ENCODE peak calls at places on chromosomes 1 and 21, in nine cellular contexts. I is activated T-cell treated with anti-CD3 and anti-CD28 coated beads, Interleukin-2, amount 50 U/mL, for 4 hours; P is stomach; G is T-helper 2 cell; Y is T-helper 1 cell; B is KG1; X is sciatic nerve; R is AG20443; E is activated effector memory CD4-positive, alpha-beta T cell treated with Interleukin-2 at 50 U/mL for 16 hours. Z is an unnamed sample.

GRCh38 chr1:8739377-8739776 is 78.1 kb downstream of the RERE start:
- DNase-seq in X (no peak), I (no peak), P (no peak), E (no peak), Y (peak), B (no peak), G (no peak), R (no peak), Z (no peak)

GRCh38 chr1:169762699-169763098 is 28.8 kb upstream of the SELE start:
- DNase-seq in B (no peak), P (no peak), E (no peak), X (no peak), Y (no peak), I (no peak), R (no peak), G (no peak), Z (no peak)

GRCh38 chr1:211637066-211637465 is 38.4 kb downstream of the NEK2 start:
- DNase-seq in B (no peak), Y (no peak), E (no peak), P (peak), X (no peak), I (no peak), R (no peak), G (no peak), Z (no peak)

GRCh38 chr1:203426349-203426748 is 49.3 kb upstream of the PRELP start:
- DNase-seq in E (no peak), G (no peak), I (no peak), Y (no peak), R (no peak), B (no peak), P (no peak), X (no peak), Z (no peak)

GRCh38 chr1:20686878-20687725 is 25.9 kb upstream of the DDOST start:
- DNase-seq in Y (no peak), G (no peak), P (no peak), B (no peak), E (no peak), X (no peak), I (no peak), R (no peak), Z (no peak)

GRCh38 chr1:204435246-204435885 is 23.7 kb upstream of the PPP1R15B start:
- DNase-seq in R (peak), X (no peak), P (no peak), I (no peak), E (no peak), Y (no peak), G (no peak), B (no peak), Z (no peak)

GRCh38 chr1:20867847-20868246 is 80.7 kb upstream of the HP1BP3 start:
- DNase-seq in X (no peak), G (no peak), Y (no peak), B (no peak), P (no peak), R (no peak), E (no peak), I (no peak), Z (no peak)

GRCh38 chr1:930633-931138 is 7.0 kb downstream of the SAMD11 start:
- DNase-seq in B (no peak), X (no peak), G (no peak), P (no peak), R (no peak), I (no peak), E (no peak), Y (no peak), Z (no peak)

GRCh38 chr1:198711837-198712236 is 73.0 kb downstream of the PTPRC start:
- DNase-seq in Y (no peak), B (no peak), G (no peak), X (no peak), P (no peak), R (no peak), I (no peak), E (no peak), Z (no peak)

GRCh38 chr1:77267035-77267434 is 14.8 kb upstream of the AK5 start:
- DNase-seq in Y (no peak), R (no peak), B (no peak), G (no peak), I (no peak), P (no peak), E (no peak), X (no peak), Z (no peak)

GRCh38 chr21:35924714-35925301 is 135.5 kb downstream of the SETD4 start:
- DNase-seq in E (no peak), R (peak), X (no peak), P (no peak), B (no peak), I (no peak), Y (no peak), G (no peak), Z (no peak)

GRCh38 chr1:7549277-7549676 is 221.8 kb upstream of the VAMP3 start:
- DNase-seq in E (no peak), R (peak), Y (peak), I (no peak), B (no peak), P (no peak), G (no peak), X (no peak), Z (peak)

GRCh38 chr1:37728416-37728815 is 36.1 kb downstream of the CDCA8 start:
- DNase-seq in X (no peak), Y (no peak), E (no peak), G (no peak), R (no peak), P (no peak), B (no peak), I (no peak), Z (no peak)

GRCh38 chr1:194208674-194209073 is 1022.3 kb upstream of the B3GALT2 start:
- DNase-seq in G (no peak), E (no peak), B (no peak), I (no peak), X (no peak), P (no peak), R (no peak), Y (no peak), Z (no peak)

GRCh38 chr1:107788189-107788588 is 176.8 kb downstream of the VAV3 start:
- DNase-seq in P (no peak), X (no peak), B (no peak), Y (no peak), I (no peak), G (no peak), E (no peak), R (no peak), Z (no peak)

GRCh38 chr1:210496063-210496462 is 167.4 kb downstream of the HHAT start:
- DNase-seq in G (no peak), R (peak), X (no peak), E (no peak), I (no peak), Y (no peak), P (no peak), B (no peak), Z (no peak)

GRCh38 chr1:248842781-248843331 is 4.8 kb downstream of the ZNF672 start:
- DNase-seq in X (peak), R (no peak), G (no peak), Y (no peak), B (no peak), I (no peak), P (no peak), E (no peak), Z (no peak)

GRCh38 chr1:224539971-224540370 is 76.1 kb upstream of the CNIH3 start:
- DNase-seq in P (no peak), X (no peak), Y (no peak), R (peak), E (no peak), B (no peak), I (no peak), G (no peak), Z (no peak)

GRCh38 chr1:40924767-40925166 is 54.7 kb upstream of the CTPS1 start:
- DNase-seq in B (no peak), R (no peak), X (peak), I (no peak), Y (no peak), E (no peak), G (no peak), P (no peak), Z (no peak)

GRCh38 chr1:162487241-162487640 is 10.4 kb upstream of the UHMK1 start:
- DNase-seq in P (no peak), B (no peak), G (no peak), R (no peak), X (no peak), I (no peak), Y (peak), E (no peak), Z (no peak)

GRCh38 chr1:197675475-197676324 is 99.6 kb downstream of the DENND1B start:
- DNase-seq in P (no peak), B (peak), R (peak), Y (no peak), I (no peak), G (no peak), X (no peak), E (no peak), Z (no peak)

GRCh38 chr1:34988147-34988546 is 3.0 kb upstream of the TMEM35B start:
- DNase-seq in B (no peak), R (no peak), P (no peak), G (no peak), Y (no peak), E (no peak), X (no peak), I (no peak), Z (no peak)

GRCh38 chr1:211609120-211610024 is 30.4 kb upstream of the SLC30A1 start:
- DNase-seq in P (no peak), R (no peak), X (no peak), B (no peak), Y (no peak), I (no peak), G (no peak), E (no peak), Z (no peak)

GRCh38 chr1:55478742-55479141 is 263.6 kb upstream of the USP24 start:
- DNase-seq in I (no peak), B (no peak), Y (no peak), R (no peak), G (no peak), X (no peak), P (no peak), E (no peak), Z (no peak)

GRCh38 chr1:217272385-217272784 is 358.5 kb downstream of the GPATCH2 start:
- DNase-seq in B (no peak), P (no peak), Y (no peak), E (no peak), R (peak), X (no peak), G (no peak), I (no peak), Z (no peak)

GRCh38 chr21:42665484-42665883 is 12.1 kb downstream of the PDE9A start:
- DNase-seq in R (no peak), P (no peak), Y (no peak), G (no peak), B (no peak), I (no peak), X (no peak), E (no peak), Z (no peak)

GRCh38 chr1:62685431-62685859 is 2.7 kb downstream of the DOCK7 start:
- DNase-seq in I (no peak), R (peak), B (no peak), G (no peak), X (no peak), E (no peak), Y (no peak), P (no peak), Z (no peak)

GRCh38 chr1:222373831-222374603 is 173.9 kb downstream of the HHIPL2 start:
- DNase-seq in R (no peak), I (no peak), E (no peak), Y (no peak), P (no peak), B (no peak), G (no peak), X (no peak), Z (no peak)

GRCh38 chr1:8464987-8465386 is 147.1 kb downstream of the SLC45A1 start:
- DNase-seq in E (no peak), P (no peak), B (no peak), R (no peak), X (no peak), G (no peak), I (no peak), Y (no peak), Z (no peak)

Z was measured in RWPE2.